ENCODE peak calls at places on chromosome 6, in nine cellular contexts. A is astrocyte of the spinal cord, N is HFFc6, L is sciatic nerve, R is psoas muscle, C is renal cortical epithelial cell, J is globus pallidus, S is T-cell, W is bronchial epithelial cell. F is an unnamed sample.

GRCh38 chr6:135180458-135181332 is at the start of gene MYB:
- DNase-seq in A (peak; percentile 29), N (peak; percentile 18), W (peak; percentile 35), S (peak; percentile 58), J (peak; percentile 29), C (no peak), R (peak; percentile 40), L (peak; percentile 65), F (no peak)

GRCh38 chr6:14458669-14459266 is 341.2 kb downstream of the CD83 start:
- DNase-seq in N (peak; percentile 77), L (no peak), C (peak; percentile 40), W (peak; percentile 84), A (peak; percentile 86), R (no peak), S (no peak), J (no peak), F (peak; percentile 61)

GRCh38 chr6:411402-412145 is 20.0 kb downstream of the IRF4 start:
- DNase-seq in S (no peak), J (no peak), R (no peak), A (no peak), L (no peak), C (no peak), W (peak; percentile 23), N (no peak), F (no peak)

GRCh38 chr6:30820196-30820595 is 64.1 kb upstream of the DDR1 start:
- DNase-seq in J (no peak), R (peak; percentile 32), C (peak; percentile 93), W (peak; percentile 96), S (no peak), A (peak; percentile 71), N (peak; percentile 74), L (no peak), F (peak; percentile 53)

GRCh38 chr6:90386796-90387390 is 90.2 kb upstream of the BACH2 start:
- DNase-seq in R (peak; percentile 12), A (no peak), J (peak; percentile 29), N (no peak), S (no peak), C (no peak), L (no peak), W (no peak), F (no peak)

GRCh38 chr6:168052291-168052891 is 26.6 kb downstream of the FRMD1 start:
- DNase-seq in W (no peak), S (no peak), N (no peak), A (no peak), C (no peak), R (no peak), L (no peak), J (no peak), F (no peak)

GRCh38 chr6:35488517-35488862 is 8.4 kb downstream of the TEAD3 start:
- DNase-seq in R (no peak), W (no peak), C (no peak), J (no peak), S (no peak), A (no peak), L (no peak), N (no peak), F (no peak)

GRCh38 chr6:33988121-33989015 is 157.5 kb downstream of the GRM4 start:
- DNase-seq in W (no peak), A (no peak), J (no peak), R (no peak), C (no peak), L (no peak), N (no peak), S (no peak), F (no peak)

GRCh38 chr6:79544299-79544927 is 7.2 kb upstream of the LCA5 start:
- DNase-seq in N (peak; percentile 7), R (no peak), J (peak; percentile 70), W (no peak), L (no peak), S (no peak), C (peak; percentile 94), A (peak; percentile 79), F (peak; percentile 72)

GRCh38 chr6:37819177-37819801 is at the start of gene ZFAND3:
- DNase-seq in L (peak; percentile 98), A (peak; percentile 99), N (peak; percentile 95), J (peak; percentile 97), C (peak; percentile 78), R (peak; percentile 98), W (peak; percentile 81), S (peak; percentile 86), F (peak; percentile 93)

GRCh38 chr6:157020398-157021266 is 243.5 kb downstream of the ARID1B start:
- DNase-seq in A (peak; percentile 53), R (peak; percentile 58), N (peak; percentile 54), C (no peak), L (no peak), W (peak; percentile 35), S (peak; percentile 45), J (peak; percentile 14), F (peak; percentile 47)

GRCh38 chr6:31826793-31827285 is 699 bp upstream of the HSPA1B start:
- DNase-seq in W (no peak), N (peak; percentile 83), R (peak; percentile 87), L (peak; percentile 90), S (no peak), C (no peak), A (no peak), J (no peak), F (no peak)

GRCh38 chr6:118908441-118908840 is 14.5 kb downstream of the ASF1A start:
- DNase-seq in J (no peak), N (no peak), C (peak; percentile 71), R (no peak), L (no peak), S (no peak), W (no peak), A (peak; percentile 11), F (no peak)

GRCh38 chr6:149961728-149962425 is 1.9 kb upstream of the ULBP1 start:
- DNase-seq in A (no peak), C (peak; percentile 14), N (no peak), S (peak; percentile 53), J (no peak), L (no peak), W (peak; percentile 28), R (no peak), F (no peak)

GRCh38 chr6:130885392-130886192 is 58.4 kb downstream of the SMLR1 start:
- DNase-seq in W (peak; percentile 74), J (peak; percentile 84), N (peak; percentile 66), A (peak; percentile 82), L (peak; percentile 75), C (peak; percentile 76), S (peak; percentile 71), R (peak; percentile 17), F (peak; percentile 75)

GRCh38 chr6:29510202-29510601 is 22.4 kb upstream of the MAS1L start:
- DNase-seq in R (no peak), S (no peak), L (no peak), W (no peak), C (no peak), N (no peak), J (no peak), A (peak; percentile 3), F (no peak)

GRCh38 chr6:106334646-106335448 is 9.3 kb upstream of the ATG5 start:
- DNase-seq in A (peak; percentile 49), C (peak; percentile 53), S (peak; percentile 32), J (peak; percentile 17), N (peak; percentile 22), W (peak; percentile 58), L (no peak), R (no peak), F (peak; percentile 22)

GRCh38 chr6:136969433-136969832 is 47.3 kb downstream of the SLC35D3 start:
- DNase-seq in J (no peak), N (no peak), W (peak; percentile 83), C (no peak), S (no peak), L (no peak), R (no peak), A (no peak), F (no peak)

GRCh38 chr6:36430351-36430750 is 12.3 kb downstream of the PXT1 start:
- DNase-seq in S (no peak), W (no peak), J (no peak), L (no peak), A (no peak), C (no peak), R (no peak), N (no peak), F (peak; percentile 79)

GRCh38 chr6:10175330-10175729 is 239.5 kb downstream of the TFAP2A start:
- DNase-seq in C (peak; percentile 69), A (no peak), L (no peak), N (no peak), R (no peak), W (peak; percentile 82), S (no peak), J (no peak), F (no peak)

GRCh38 chr6:128474481-128474880 is 45.9 kb downstream of the PTPRK start:
- DNase-seq in C (no peak), L (no peak), W (peak; percentile 38), N (peak; percentile 60), R (no peak), J (no peak), A (no peak), S (no peak), F (no peak)

GRCh38 chr6:33207569-33208088 is 671 bp upstream of the RING1 start:
- DNase-seq in W (peak; percentile 25), L (peak; percentile 83), N (peak; percentile 24), A (peak; percentile 55), C (no peak), J (no peak), R (peak; percentile 59), S (no peak), F (peak; percentile 48)

GRCh38 chr6:4906942-4907300 is 96.9 kb downstream of the RPP40 start:
- DNase-seq in J (no peak), S (no peak), A (no peak), N (no peak), W (no peak), R (no peak), C (no peak), L (no peak), F (no peak)

GRCh38 chr6:159692303-159693127 is 526 bp downstream of the SOD2 start:
- DNase-seq in S (peak; percentile 56), L (peak; percentile 70), A (peak; percentile 44), N (peak; percentile 46), J (peak; percentile 31), C (no peak), W (peak; percentile 54), R (no peak), F (peak; percentile 45)

GRCh38 chr6:105604593-105604905 is 201.7 kb upstream of the PREP start:
- DNase-seq in R (no peak), J (no peak), L (no peak), N (no peak), C (no peak), S (no peak), A (no peak), W (no peak), F (no peak)

GRCh38 chr6:119856136-119856535 is 506.6 kb upstream of the MAN1A1 start:
- DNase-seq in A (peak; percentile 32), S (no peak), N (no peak), R (no peak), L (no peak), C (peak; percentile 19), J (no peak), W (no peak), F (peak; percentile 1)

GRCh38 chr6:123764717-123765116 is 38.9 kb upstream of the NKAIN2 start:
- DNase-seq in J (no peak), A (no peak), N (no peak), L (no peak), R (no peak), S (no peak), W (no peak), C (no peak), F (no peak)

GRCh38 chr6:12608016-12608860 is 108.3 kb upstream of the PHACTR1 start:
- DNase-seq in J (no peak), R (no peak), L (no peak), A (peak; percentile 28), N (peak; percentile 48), W (peak; percentile 54), S (no peak), C (no peak), F (no peak)

GRCh38 chr6:33414592-33415271 is 3.2 kb downstream of the CUTA start:
- DNase-seq in A (no peak), L (no peak), S (no peak), R (no peak), J (no peak), W (no peak), C (no peak), N (no peak), F (no peak)

GRCh38 chr6:524803-525202 is 132.1 kb downstream of the HUS1B start:
- DNase-seq in W (no peak), J (peak; percentile 67), S (no peak), L (no peak), N (no peak), C (no peak), A (no peak), R (no peak), F (no peak)

GRCh38 chr6:75098709-75099108 is 107.1 kb downstream of the COL12A1 start:
- DNase-seq in A (peak; percentile 97), N (peak; percentile 96), L (peak; percentile 80), J (no peak), S (no peak), R (peak; percentile 56), C (peak; percentile 96), W (peak; percentile 68), F (peak; percentile 98)

F was measured in brain microvascular endothelial cell.